ENCODE peak calls at places on chromosomes 12 and 14, in ten cellular contexts. B is Caco-2; M is body of pancreas; D is upper lobe of right lung; Z is right atrium auricular region; H is endodermal cell; F is pancreas; Y is CD8-positive, alpha-beta T cell; P is OCI-LY7; S is CD4-positive, CD25-positive, alpha-beta regulatory T cell. G is an unnamed sample. For H3K4me1, the result is how much of the 10 kb centered on the place peaks cover.

GRCh38 chr12:105977256-105978051 is 161.3 kb downstream of the NUAK1 start:
- DNase-seq in B (no peak), M (no peak), D (no peak), Z (no peak), H (no peak), F (no peak), Y (no peak), P (no peak), S (no peak), G (no peak)

GRCh38 chr12:70121562-70121961 is 121.7 kb upstream of the CNOT2 start:
- DNase-seq in B (no peak), M (no peak), D (no peak), Z (no peak), H (no peak), F (no peak), Y (no peak), P (no peak), S (no peak), G (no peak)

GRCh38 chr12:108643941-108644742 is 10.4 kb upstream of the SELPLG start:
- DNase-seq in B (no peak), M (no peak), D (peak), Z (peak), H (peak), F (no peak), Y (no peak), P (no peak), S (no peak), G (no peak)

GRCh38 chr14:74619672-74620131 is 7.7 kb upstream of the LTBP2 start:
- DNase-seq in B (no peak), M (peak), D (peak), Z (peak), H (no peak), F (no peak), Y (no peak), P (no peak), S (no peak), G (no peak)

GRCh38 chr12:116594325-116595038 is 35.3 kb downstream of the MAP1LC3B2 start:
- DNase-seq in B (no peak), M (no peak), D (peak), Z (no peak), H (no peak), F (no peak), Y (peak), P (peak), S (peak), G (no peak)

GRCh38 chr12:104990950-104991349 is 4.8 kb downstream of the NOPCHAP1 start:
- DNase-seq in B (no peak), M (no peak), D (no peak), Z (no peak), H (no peak), F (no peak), Y (no peak), P (no peak), S (no peak), G (no peak)

GRCh38 chr14:95452176-95452889 is 64.1 kb downstream of the SYNE3 start:
- DNase-seq in B (peak), M (no peak), D (no peak), Z (no peak), H (peak), F (no peak), Y (no peak), P (peak), S (no peak), G (no peak)

GRCh38 chr14:46325157-46325556 is 326.4 kb downstream of the RPL10L start:
- DNase-seq in B (no peak), M (no peak), D (no peak), Z (no peak), H (peak), F (no peak), Y (no peak), P (no peak), S (no peak), G (no peak)

GRCh38 chr12:14567311-14568195 is at the start of gene PLBD1:
- DNase-seq in B (peak), M (peak), D (peak), Z (peak), H (peak), F (peak), Y (no peak), P (peak), S (no peak), G (peak)

GRCh38 chr12:21971344-21971743 is 30.1 kb upstream of the ABCC9 start:
- DNase-seq in B (peak), M (no peak), D (no peak), Z (no peak), H (peak), F (no peak), Y (no peak), P (no peak), S (no peak), G (no peak)

GRCh38 chr12:5648692-5649338 is 216.9 kb downstream of the NTF3 start:
- DNase-seq in B (peak), M (no peak), D (no peak), Z (peak), H (peak), F (no peak), Y (no peak), P (peak), S (no peak), G (no peak)

GRCh38 chr14:77488558-77488957 is 10.1 kb downstream of the ISM2 start:
- DNase-seq in B (no peak), M (no peak), D (no peak), Z (no peak), H (no peak), F (no peak), Y (no peak), P (no peak), S (no peak), G (no peak)

GRCh38 chr12:4215862-4216541 is 57.6 kb upstream of the CCND2 start:
- DNase-seq in B (no peak), M (no peak), D (no peak), Z (no peak), H (no peak), F (no peak), Y (no peak), P (no peak), S (no peak), G (no peak)

GRCh38 chr12:14774944-14775651 is 28.2 kb downstream of the WBP11 start:
- DNase-seq in B (peak), M (peak), D (peak), Z (peak), H (no peak), F (peak), Y (no peak), P (peak), S (no peak), G (no peak)

GRCh38 chr12:6691473-6691872 is 2.3 kb upstream of the ZNF384 start:
- DNase-seq in B (no peak), M (no peak), D (no peak), Z (no peak), H (no peak), F (no peak), Y (no peak), P (no peak), S (no peak), G (no peak)

GRCh38 chr12:110637869-110638441 is 24.0 kb downstream of the TCTN1 start:
- DNase-seq in B (no peak), M (no peak), D (no peak), Z (no peak), H (no peak), F (no peak), Y (no peak), P (no peak), S (no peak), G (no peak)

GRCh38 chr12:52542785-52543318 is 10.1 kb downstream of the KRT71 start:
- DNase-seq in B (no peak), M (no peak), D (no peak), Z (no peak), H (no peak), F (no peak), Y (no peak), P (no peak), S (no peak), G (no peak)

GRCh38 chr12:68067762-68068376 is 78.6 kb downstream of the IFNG-AS1 start:
- DNase-seq in B (no peak), M (no peak), D (no peak), Z (no peak), H (peak), F (no peak), Y (no peak), P (peak), S (no peak), G (no peak)

GRCh38 chr14:71692496-71692895 is 239.7 kb upstream of the RGS6 start:
- DNase-seq in B (no peak), M (no peak), D (no peak), Z (no peak), H (no peak), F (no peak), Y (no peak), P (no peak), S (no peak), G (no peak)

GRCh38 chr14:29654910-29655590 is 272.6 kb downstream of the PRKD1 start:
- DNase-seq in B (no peak), M (no peak), D (no peak), Z (no peak), H (no peak), F (no peak), Y (no peak), P (no peak), S (no peak), G (no peak)

GRCh38 chr14:105059917-105060565 is 5.2 kb downstream of the GPR132 start:
- DNase-seq in B (no peak), M (no peak), D (no peak), Z (no peak), H (no peak), F (no peak), Y (no peak), P (no peak), S (no peak), G (no peak)

GRCh38 chr14:19800282-19801117 is 3.1 kb upstream of the OR4N2 start:
- DNase-seq in B (no peak), M (no peak), D (peak), Z (no peak), H (no peak), F (no peak), Y (no peak), P (no peak), S (no peak), G (no peak)

GRCh38 chr14:96105921-96106441 is 66.8 kb downstream of the C14orf132 start:
- DNase-seq in B (no peak), M (peak), D (no peak), Z (no peak), H (no peak), F (no peak), Y (no peak), P (no peak), S (no peak), G (no peak)

GRCh38 chr14:105126126-105126969 is 42.2 kb downstream of the JAG2 start:
- DNase-seq in B (no peak), M (no peak), D (no peak), Z (no peak), H (no peak), F (no peak), Y (no peak), P (no peak), S (no peak), G (no peak)

GRCh38 chr12:3200032-3200617 is 122.9 kb downstream of the TSPAN9 start:
- DNase-seq in B (peak), M (peak), D (peak), Z (no peak), H (peak), F (no peak), Y (no peak), P (no peak), S (no peak), G (no peak)

GRCh38 chr12:108633534-108634224 is at the start of gene SELPLG:
- DNase-seq in B (no peak), M (peak), D (peak), Z (peak), H (no peak), F (peak), Y (peak), P (peak), S (peak), G (no peak)

GRCh38 chr12:27973487-27973890 is 956 bp upstream of the PTHLH start:
- DNase-seq in B (no peak), M (no peak), D (no peak), Z (no peak), H (no peak), F (no peak), Y (no peak), P (no peak), S (no peak), G (no peak)

GRCh38 chr14:75156901-75157300 is 19.5 kb downstream of the TMED10 start:
- DNase-seq in B (no peak), M (no peak), D (no peak), Z (no peak), H (no peak), F (no peak), Y (no peak), P (no peak), S (peak), G (no peak)

GRCh38 chr12:3536096-3536875 is 45.3 kb downstream of the PRMT8 start:
- DNase-seq in B (no peak), M (no peak), D (no peak), Z (no peak), H (peak), F (no peak), Y (no peak), P (no peak), S (no peak), G (no peak)

GRCh38 chr14:35078082-35078481 is 32.0 kb downstream of the FAM177A1 start:
- DNase-seq in B (no peak), M (no peak), D (no peak), Z (no peak), H (no peak), F (no peak), Y (no peak), P (no peak), S (no peak), G (no peak)

GRCh38 chr12:110179291-110179690 is 55.1 kb downstream of the IFT81 start:
- DNase-seq in B (no peak), M (no peak), D (no peak), Z (no peak), H (no peak), F (no peak), Y (no peak), P (peak), S (no peak), G (no peak)

GRCh38 chr14:65301862-65302539 is 110.5 kb upstream of the FUT8 start:
- DNase-seq in B (peak), M (peak), D (no peak), Z (no peak), H (peak), F (peak), Y (no peak), P (peak), S (no peak), G (no peak)

GRCh38 chr12:64088431-64089349 is 133.4 kb downstream of the KICS2 start:
- DNase-seq in B (peak), M (peak), D (no peak), Z (peak), H (peak), F (peak), Y (no peak), P (no peak), S (no peak), G (peak)

GRCh38 chr12:120468271-120468845 is 1.2 kb downstream of the SRSF9 start:
- DNase-seq in B (peak), M (peak), D (peak), Z (no peak), H (peak), F (no peak), Y (no peak), P (peak), S (no peak), G (no peak)

DNA sequence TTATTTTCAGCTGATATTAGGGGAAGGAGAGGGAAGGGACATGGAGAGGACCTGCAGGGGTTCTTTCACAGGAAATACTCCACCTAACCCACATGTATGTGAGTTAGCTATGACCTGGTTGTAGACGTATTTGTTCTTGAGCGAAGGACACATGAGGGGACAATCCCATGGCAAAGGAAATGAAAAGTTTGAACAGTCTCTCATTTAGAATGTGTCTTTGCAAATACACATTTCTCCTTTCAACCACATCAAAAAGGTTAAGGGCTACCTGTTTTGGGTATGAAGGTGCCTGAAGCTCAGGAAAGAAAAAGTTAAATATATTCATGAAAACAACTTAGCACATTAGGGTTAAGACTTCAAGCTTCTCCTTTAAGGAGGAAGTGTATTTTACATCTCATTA is 7.4 kb downstream of the PYGL start:
- DNase-seq in B (no peak), M (no peak), D (no peak), Z (no peak), H (no peak), F (no peak), Y (no peak), P (no peak), S (no peak), G (no peak)
- H3K4me1 ChIP-seq in B (under half), M (under half), D (under half), Z (under half), H (under half), F (under half), Y (under half), P (under half), S (under half), G (under half)

DNA sequence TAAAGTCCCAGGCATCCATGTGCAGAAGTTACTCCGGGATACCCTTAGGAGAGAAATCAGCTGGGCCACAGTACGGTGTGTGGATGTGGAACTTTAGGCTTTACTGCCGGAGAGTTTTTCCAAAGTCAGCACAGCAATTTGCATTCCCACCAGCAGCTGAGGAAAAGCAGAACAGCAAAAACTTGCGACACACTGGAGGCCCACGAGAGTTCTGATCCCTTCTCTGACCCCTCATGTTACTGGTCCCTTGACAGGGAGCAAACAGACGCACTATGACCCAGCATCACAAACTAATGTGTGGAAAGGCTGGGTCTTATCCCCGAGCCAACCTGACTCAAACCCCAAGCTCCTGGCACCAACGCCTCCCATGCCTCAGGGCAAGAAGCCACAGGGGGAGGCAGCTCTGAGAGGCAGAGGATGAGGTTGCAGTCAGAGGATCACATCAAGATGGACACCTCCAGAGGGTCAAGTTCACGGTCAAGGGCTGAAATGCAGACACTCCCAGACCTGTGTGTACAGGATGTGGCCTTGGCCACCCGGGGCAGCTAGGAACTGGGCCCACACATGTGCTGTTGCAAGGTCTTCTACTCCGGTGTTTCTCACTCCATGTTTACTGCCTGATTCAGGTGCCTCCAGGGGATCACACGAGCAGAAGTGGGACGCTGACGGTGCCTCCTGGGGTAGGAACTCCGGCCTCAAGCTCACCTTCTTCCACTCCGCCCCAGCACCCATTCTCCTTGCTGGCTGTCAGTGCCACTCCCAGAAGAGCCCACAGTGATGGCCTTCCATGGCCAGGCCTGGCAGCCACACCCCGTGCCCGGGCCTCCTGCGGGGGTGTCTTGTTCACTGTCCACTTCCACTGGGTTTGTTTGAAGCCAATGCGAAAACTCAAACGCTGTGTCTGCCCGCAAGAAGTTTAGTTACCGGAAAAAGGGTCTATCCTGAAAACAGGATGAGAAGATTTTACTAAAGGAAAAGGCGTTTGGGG is 38.4 kb downstream of the CCDC88C start:
- DNase-seq in B (no peak), M (no peak), D (no peak), Z (no peak), H (no peak), F (no peak), Y (no peak), P (no peak), S (no peak), G (no peak)
- H3K4me1 ChIP-seq in B (under half), M (under half), D (under half), Z (under half), H (under half), F (under half), Y (half or more), P (half or more), S (half or more), G (under half)

DNA sequence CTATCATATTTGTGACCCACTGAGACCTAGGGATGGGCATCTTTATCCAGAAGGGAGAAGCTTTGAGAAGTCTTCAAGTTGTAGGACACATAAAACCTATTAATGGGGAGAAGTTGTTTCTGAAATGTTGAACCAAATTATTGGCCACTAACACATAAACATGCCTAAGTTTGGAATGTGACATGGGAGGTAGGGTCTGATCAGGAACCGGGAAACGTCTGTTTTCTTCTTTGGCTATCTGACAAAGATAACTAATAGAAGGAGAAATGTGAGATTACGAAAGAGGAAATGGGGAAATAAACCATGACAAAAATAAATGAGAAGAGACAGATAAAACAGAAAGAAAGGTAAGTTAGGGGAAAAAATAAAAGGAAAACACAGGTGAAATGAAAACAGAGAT is 425.2 kb downstream of the EGLN3 start:
- DNase-seq in B (no peak), M (no peak), D (no peak), Z (no peak), H (no peak), F (no peak), Y (no peak), P (no peak), S (no peak), G (no peak)
- H3K4me1 ChIP-seq in B (under half), M (under half), D (under half), Z (under half), H (under half), F (under half), Y (under half), P (under half), S (under half), G (under half)

DNA sequence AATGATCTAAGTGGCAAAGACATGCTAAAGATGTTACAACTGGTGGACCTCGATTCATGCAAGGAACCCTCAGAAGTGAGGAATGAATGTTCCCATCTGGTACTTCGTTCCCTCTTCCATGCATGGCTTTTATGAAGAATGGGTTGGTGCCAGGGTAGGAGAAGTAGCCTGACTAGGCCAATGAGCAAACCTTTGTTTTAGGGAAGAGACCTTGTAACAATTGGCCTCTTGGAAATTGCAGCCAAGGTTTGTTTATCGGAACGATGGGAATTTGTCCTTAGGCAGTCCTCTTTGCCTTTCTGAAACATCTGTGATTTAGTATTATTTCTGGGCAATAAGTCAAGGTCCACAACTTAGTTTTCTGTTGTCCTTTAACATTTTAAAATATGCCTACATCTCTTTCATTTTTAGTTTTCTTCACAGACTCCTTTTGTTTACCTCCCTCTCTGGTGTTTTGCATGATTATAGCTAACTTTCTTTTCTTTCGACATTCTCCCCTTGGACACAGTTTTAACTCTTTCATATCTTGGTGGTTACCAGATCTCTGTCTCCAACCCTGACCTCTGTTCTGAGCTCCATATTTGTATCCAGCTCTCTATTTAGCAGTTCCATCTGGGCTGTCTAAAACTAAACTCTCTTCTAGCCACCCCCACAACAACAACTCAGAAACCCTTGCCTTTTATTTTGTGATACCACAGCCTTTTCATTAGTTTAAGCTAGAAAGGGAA is 70.0 kb downstream of the DIP2B start:
- DNase-seq in B (no peak), M (no peak), D (no peak), Z (no peak), H (no peak), F (no peak), Y (no peak), P (no peak), S (no peak), G (no peak)
- H3K4me1 ChIP-seq in B (under half), M (half or more), D (half or more), Z (under half), H (under half), F (half or more), Y (under half), P (under half), S (under half), G (under half)

DNA sequence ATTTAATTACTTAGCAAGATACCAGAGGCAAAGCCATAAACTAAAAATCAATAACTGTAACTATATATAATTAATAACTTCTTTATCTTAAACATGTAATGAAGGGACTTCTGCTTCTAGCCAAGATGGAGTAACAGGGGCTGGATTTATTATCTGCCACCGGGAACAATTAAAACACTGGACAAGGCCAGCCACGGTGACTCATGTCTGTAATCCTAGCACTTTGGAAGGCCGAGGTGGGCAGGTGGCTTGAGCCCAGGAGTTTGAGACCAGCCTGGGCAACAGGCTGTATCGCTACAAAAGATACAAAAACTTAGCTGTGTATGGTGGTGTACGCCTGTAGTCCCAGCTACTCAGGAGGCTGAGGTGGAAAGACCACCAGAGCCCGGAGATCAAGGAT is 113.6 kb downstream of the TAOK3 start:
- DNase-seq in B (no peak), M (no peak), D (no peak), Z (no peak), H (no peak), F (no peak), Y (no peak), P (no peak), S (no peak), G (no peak)
- H3K4me1 ChIP-seq in B (under half), M (under half), D (under half), Z (under half), H (under half), F (under half), Y (under half), P (under half), S (under half), G (under half)

G was measured in Panc1.